ENCODE peak calls at places on chromosomes 3 and 15, in ten cellular contexts. One of them, this sample, is unnamed.
A peak's percentile ranks its signal among the peaks of the same experiment; 100 is the strongest.

GRCh38 chr3:112446343-112446742 is 52.9 kb downstream of the BTLA start:
- DNase-seq in heart left ventricle: no peak
- DNase-seq in A549: no peak
- DNase-seq in uterus: no peak
- DNase-seq in ovary: no peak
- DNase-seq in stomach: no peak
- DNase-seq in cardiac muscle cell: no peak
- DNase-seq in breast epithelium: no peak
- DNase-seq in keratinocyte: no peak
- DNase-seq in astrocyte: peak; percentile 87
- DNase-seq in this sample: no peak

GRCh38 chr15:58043192-58043903 is 22.2 kb downstream of the ALDH1A2 start:
- DNase-seq in heart left ventricle: peak; percentile 28
- DNase-seq in A549: peak; percentile 49
- DNase-seq in uterus: no peak
- DNase-seq in ovary: no peak
- DNase-seq in stomach: peak; percentile 66
- DNase-seq in cardiac muscle cell: peak; percentile 64
- DNase-seq in breast epithelium: no peak
- DNase-seq in keratinocyte: no peak
- DNase-seq in astrocyte: no peak
- DNase-seq in this sample: peak; percentile 64

GRCh38 chr3:13325892-13326443 is 94.2 kb downstream of the NUP210 start:
- DNase-seq in heart left ventricle: no peak
- DNase-seq in A549: no peak
- DNase-seq in uterus: no peak
- DNase-seq in ovary: no peak
- DNase-seq in stomach: peak; percentile 54
- DNase-seq in cardiac muscle cell: no peak
- DNase-seq in breast epithelium: no peak
- DNase-seq in keratinocyte: no peak
- DNase-seq in astrocyte: no peak
- DNase-seq in this sample: no peak

GRCh38 chr3:33884204-33884561 is 85.8 kb downstream of the PDCD6IP start:
- DNase-seq in heart left ventricle: no peak
- DNase-seq in A549: peak; percentile 57
- DNase-seq in uterus: peak; percentile 21
- DNase-seq in ovary: no peak
- DNase-seq in stomach: no peak
- DNase-seq in cardiac muscle cell: peak; percentile 21
- DNase-seq in breast epithelium: no peak
- DNase-seq in keratinocyte: no peak
- DNase-seq in astrocyte: no peak
- DNase-seq in this sample: no peak

GRCh38 chr3:140920029-140920428 is 21.6 kb upstream of the SLC25A36 start:
- DNase-seq in heart left ventricle: no peak
- DNase-seq in A549: no peak
- DNase-seq in uterus: no peak
- DNase-seq in ovary: no peak
- DNase-seq in stomach: no peak
- DNase-seq in cardiac muscle cell: no peak
- DNase-seq in breast epithelium: no peak
- DNase-seq in keratinocyte: no peak
- DNase-seq in astrocyte: no peak
- DNase-seq in this sample: no peak

GRCh38 chr3:170717410-170718402 is 131.8 kb upstream of the SLC7A14 start:
- DNase-seq in heart left ventricle: no peak
- DNase-seq in A549: no peak
- DNase-seq in uterus: no peak
- DNase-seq in ovary: no peak
- DNase-seq in stomach: no peak
- DNase-seq in cardiac muscle cell: no peak
- DNase-seq in breast epithelium: no peak
- DNase-seq in keratinocyte: no peak
- DNase-seq in astrocyte: peak; percentile 49
- DNase-seq in this sample: no peak

GRCh38 chr3:160879859-160880258 is 123.8 kb downstream of the PPM1L start:
- DNase-seq in heart left ventricle: no peak
- DNase-seq in A549: no peak
- DNase-seq in uterus: no peak
- DNase-seq in ovary: no peak
- DNase-seq in stomach: no peak
- DNase-seq in cardiac muscle cell: no peak
- DNase-seq in breast epithelium: no peak
- DNase-seq in keratinocyte: no peak
- DNase-seq in astrocyte: no peak
- DNase-seq in this sample: no peak

GRCh38 chr15:93488157-93488803 is 399.3 kb upstream of the RGMA start:
- DNase-seq in heart left ventricle: no peak
- DNase-seq in A549: no peak
- DNase-seq in uterus: no peak
- DNase-seq in ovary: no peak
- DNase-seq in stomach: no peak
- DNase-seq in cardiac muscle cell: peak; percentile 5
- DNase-seq in breast epithelium: no peak
- DNase-seq in keratinocyte: no peak
- DNase-seq in astrocyte: no peak
- DNase-seq in this sample: peak; percentile 78

GRCh38 chr3:45182915-45183881 is 37.0 kb upstream of the CDCP1 start:
- DNase-seq in heart left ventricle: no peak
- DNase-seq in A549: peak; percentile 55
- DNase-seq in uterus: no peak
- DNase-seq in ovary: peak; percentile 40
- DNase-seq in stomach: peak; percentile 82
- DNase-seq in cardiac muscle cell: no peak
- DNase-seq in breast epithelium: peak; percentile 38
- DNase-seq in keratinocyte: no peak
- DNase-seq in astrocyte: peak; percentile 59
- DNase-seq in this sample: no peak

GRCh38 chr3:43046583-43046982 is 59.3 kb downstream of the POMGNT2 start:
- DNase-seq in heart left ventricle: no peak
- DNase-seq in A549: no peak
- DNase-seq in uterus: no peak
- DNase-seq in ovary: no peak
- DNase-seq in stomach: no peak
- DNase-seq in cardiac muscle cell: no peak
- DNase-seq in breast epithelium: no peak
- DNase-seq in keratinocyte: no peak
- DNase-seq in astrocyte: no peak
- DNase-seq in this sample: no peak
- H3K9me3 ChIP-seq in heart left ventricle: no peaks in the 10 kb centered on the region
- H3K9me3 ChIP-seq in A549: no peaks in the 10 kb centered on the region
- H3K9me3 ChIP-seq in uterus: no peaks in the 10 kb centered on the region
- H3K9me3 ChIP-seq in ovary: no peaks in the 10 kb centered on the region
- H3K9me3 ChIP-seq in stomach: peaks cover 78% of the 10 kb centered on the region
- H3K9me3 ChIP-seq in cardiac muscle cell: no peaks in the 10 kb centered on the region
- H3K9me3 ChIP-seq in breast epithelium: peaks cover 64% of the 10 kb centered on the region
- H3K9me3 ChIP-seq in keratinocyte: peaks cover 2% of the 10 kb centered on the region
- H3K9me3 ChIP-seq in astrocyte: peaks cover 8% of the 10 kb centered on the region
- H3K9me3 ChIP-seq in this sample: no peaks in the 10 kb centered on the region

GRCh38 chr3:60803812-60804211 is 447.4 kb downstream of the FHIT start:
- DNase-seq in heart left ventricle: no peak
- DNase-seq in A549: no peak
- DNase-seq in uterus: no peak
- DNase-seq in ovary: no peak
- DNase-seq in stomach: no peak
- DNase-seq in cardiac muscle cell: no peak
- DNase-seq in breast epithelium: no peak
- DNase-seq in keratinocyte: no peak
- DNase-seq in astrocyte: no peak
- DNase-seq in this sample: no peak
- TF ChIP-seq CTCF in heart left ventricle: no peak
- TF ChIP-seq CTCF in A549: no peak
- TF ChIP-seq CTCF in uterus: no peak
- TF ChIP-seq CTCF in ovary: no peak
- TF ChIP-seq CTCF in stomach: no peak
- TF ChIP-seq CTCF in cardiac muscle cell: no peak
- TF ChIP-seq CTCF in breast epithelium: no peak
- TF ChIP-seq CTCF in keratinocyte: no peak
- TF ChIP-seq CTCF in astrocyte: no peak
- TF ChIP-seq CTCF in this sample: no peak

DNA sequence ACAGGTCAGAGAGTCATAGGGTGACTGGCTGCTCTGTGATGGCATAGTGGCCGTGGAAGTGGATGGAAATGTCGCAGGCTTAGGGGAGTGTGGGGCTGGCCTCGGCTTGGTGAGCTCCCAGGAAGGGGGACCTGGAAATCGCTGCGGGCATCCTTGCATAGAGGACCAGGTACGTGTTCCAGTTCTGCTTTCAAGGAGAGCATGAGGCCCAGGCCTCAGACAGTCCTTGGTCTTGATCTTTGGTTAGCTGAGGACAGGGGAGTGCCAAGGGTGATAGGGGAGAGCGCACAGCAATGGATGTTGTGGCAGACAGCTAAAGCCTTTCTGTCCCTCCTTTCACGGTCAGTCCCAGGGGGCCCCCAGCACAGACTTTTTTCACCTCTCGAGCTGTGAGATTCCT is 110.5 kb downstream of the SNRPN start:
- DNase-seq in heart left ventricle: no peak
- DNase-seq in A549: no peak
- DNase-seq in uterus: no peak
- DNase-seq in ovary: no peak
- DNase-seq in stomach: no peak
- DNase-seq in cardiac muscle cell: no peak
- DNase-seq in breast epithelium: no peak
- DNase-seq in keratinocyte: no peak
- DNase-seq in astrocyte: no peak
- DNase-seq in this sample: no peak
- H3K9me3 ChIP-seq in heart left ventricle: peaks cover 28% of the 10 kb centered on the region
- H3K9me3 ChIP-seq in A549: peaks cover 81% of the 10 kb centered on the region
- H3K9me3 ChIP-seq in uterus: no peaks in the 10 kb centered on the region
- H3K9me3 ChIP-seq in ovary: peaks cover 100% of the 10 kb centered on the region
- H3K9me3 ChIP-seq in stomach: peaks cover 100% of the 10 kb centered on the region
- H3K9me3 ChIP-seq in cardiac muscle cell: peaks cover 24% of the 10 kb centered on the region
- H3K9me3 ChIP-seq in breast epithelium: peaks cover 100% of the 10 kb centered on the region
- H3K9me3 ChIP-seq in keratinocyte: peaks cover 94% of the 10 kb centered on the region
- H3K9me3 ChIP-seq in astrocyte: peaks cover 100% of the 10 kb centered on the region
- H3K9me3 ChIP-seq in this sample: peaks cover 21% of the 10 kb centered on the region

GRCh38 chr3:73614385-73614784 is 10.4 kb downstream of the PDZRN3 start:
- DNase-seq in heart left ventricle: peak; percentile 41
- DNase-seq in A549: no peak
- DNase-seq in uterus: peak; percentile 52
- DNase-seq in ovary: no peak
- DNase-seq in stomach: no peak
- DNase-seq in cardiac muscle cell: no peak
- DNase-seq in breast epithelium: peak; percentile 57
- DNase-seq in keratinocyte: no peak
- DNase-seq in astrocyte: peak; percentile 92
- DNase-seq in this sample: no peak
- TF ChIP-seq CTCF in heart left ventricle: no peak
- TF ChIP-seq CTCF in A549: no peak
- TF ChIP-seq CTCF in uterus: peak; percentile 4
- TF ChIP-seq CTCF in ovary: peak; percentile 13
- TF ChIP-seq CTCF in stomach: no peak
- TF ChIP-seq CTCF in cardiac muscle cell: peak; percentile 12
- TF ChIP-seq CTCF in breast epithelium: no peak
- TF ChIP-seq CTCF in keratinocyte: no peak
- TF ChIP-seq CTCF in astrocyte: no peak
- TF ChIP-seq CTCF in this sample: no peak

DNA sequence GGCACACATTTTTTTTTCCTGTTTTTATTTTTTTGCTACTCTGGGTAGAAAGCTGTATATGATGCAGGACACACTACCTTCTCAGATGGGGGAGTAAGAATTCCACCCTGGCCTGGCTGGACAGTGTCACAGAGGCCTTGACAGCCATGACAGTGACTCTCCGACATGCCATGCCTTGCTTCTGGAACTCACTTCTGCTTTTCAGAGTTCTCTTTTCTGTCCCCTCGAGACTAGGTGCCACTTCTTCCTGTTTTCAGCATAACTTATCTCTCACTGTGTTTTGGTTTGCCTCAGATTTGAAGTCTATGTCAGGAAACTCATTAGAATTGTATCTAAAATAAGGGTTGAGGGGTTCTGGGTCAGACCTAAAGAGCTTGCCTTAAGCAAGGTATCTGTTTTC is 69.1 kb upstream of the SEC13 start:
- DNase-seq in heart left ventricle: no peak
- DNase-seq in A549: no peak
- DNase-seq in uterus: no peak
- DNase-seq in ovary: no peak
- DNase-seq in stomach: no peak
- DNase-seq in cardiac muscle cell: no peak
- DNase-seq in breast epithelium: no peak
- DNase-seq in keratinocyte: no peak
- DNase-seq in astrocyte: no peak
- DNase-seq in this sample: no peak
- H3K9me3 ChIP-seq in heart left ventricle: peaks cover 4% of the 10 kb centered on the region
- H3K9me3 ChIP-seq in A549: no peaks in the 10 kb centered on the region
- H3K9me3 ChIP-seq in uterus: no peaks in the 10 kb centered on the region
- H3K9me3 ChIP-seq in ovary: peaks cover 15% of the 10 kb centered on the region
- H3K9me3 ChIP-seq in stomach: peaks cover 23% of the 10 kb centered on the region
- H3K9me3 ChIP-seq in cardiac muscle cell: no peaks in the 10 kb centered on the region
- H3K9me3 ChIP-seq in breast epithelium: peaks cover 51% of the 10 kb centered on the region
- H3K9me3 ChIP-seq in keratinocyte: peaks cover 3% of the 10 kb centered on the region
- H3K9me3 ChIP-seq in astrocyte: peaks cover 29% of the 10 kb centered on the region
- H3K9me3 ChIP-seq in this sample: no peaks in the 10 kb centered on the region

DNA sequence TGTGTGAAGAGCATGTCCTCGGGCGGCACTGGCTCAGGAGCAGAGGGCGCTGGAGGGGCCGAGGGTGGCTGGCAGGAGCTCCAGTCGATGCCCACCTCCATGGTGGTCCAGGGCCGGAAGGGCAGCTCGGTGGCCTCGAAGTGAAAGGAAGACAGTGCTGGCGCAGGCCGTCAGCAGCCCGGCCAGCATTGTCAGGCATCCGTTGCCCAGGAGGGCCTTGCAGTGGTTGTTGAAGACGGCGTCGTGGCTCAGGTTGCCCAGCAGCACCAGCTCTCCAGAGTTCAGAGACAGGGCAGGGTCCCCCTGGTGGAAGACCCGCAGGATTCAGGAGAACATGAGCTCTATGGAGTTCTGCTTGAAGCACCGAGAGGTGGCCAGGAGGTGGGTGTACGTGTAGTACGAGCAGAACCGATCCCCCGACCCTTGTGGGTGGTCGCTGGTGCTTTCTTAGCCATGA is 16.5 kb upstream of the SIAH2 start:
- DNase-seq in heart left ventricle: no peak
- DNase-seq in A549: peak; percentile 17
- DNase-seq in uterus: no peak
- DNase-seq in ovary: no peak
- DNase-seq in stomach: no peak
- DNase-seq in cardiac muscle cell: no peak
- DNase-seq in breast epithelium: no peak
- DNase-seq in keratinocyte: no peak
- DNase-seq in astrocyte: no peak
- DNase-seq in this sample: no peak
- TF ChIP-seq CTCF in heart left ventricle: no peak
- TF ChIP-seq CTCF in A549: no peak
- TF ChIP-seq CTCF in uterus: no peak
- TF ChIP-seq CTCF in ovary: no peak
- TF ChIP-seq CTCF in stomach: no peak
- TF ChIP-seq CTCF in cardiac muscle cell: no peak
- TF ChIP-seq CTCF in breast epithelium: no peak
- TF ChIP-seq CTCF in keratinocyte: no peak
- TF ChIP-seq CTCF in astrocyte: no peak
- TF ChIP-seq CTCF in this sample: no peak